ENCODE peak calls at places on chromosomes 1 and 21, in four cellular contexts. H is mammary epithelial cell, Z is BE2C, Q is astrocyte. V is an unnamed sample.

GRCh38 chr1:56432561-56432971 is 146.8 kb downstream of the PLPP3 start:
- DNase-seq in H (no peak), Q (no peak), Z (no peak), V (no peak)

GRCh38 chr1:44043176-44044070 is 12.2 kb upstream of the SLC6A9 start:
- DNase-seq in Z (no peak), Q (no peak), H (no peak), V (no peak)

GRCh38 chr1:36851087-36851486 is 183.2 kb downstream of the GRIK3 start:
- DNase-seq in Z (no peak), H (no peak), Q (no peak), V (no peak)

GRCh38 chr1:180168786-180169640 is 14.3 kb downstream of the QSOX1 start:
- DNase-seq in Z (peak), H (no peak), Q (no peak), V (no peak)

GRCh38 chr1:111219466-111220286 is 7.8 kb upstream of the CHI3L2 start:
- DNase-seq in Z (no peak), Q (no peak), H (no peak), V (no peak)

GRCh38 chr1:117268926-117269378 is 58.2 kb upstream of the VTCN1 start:
- DNase-seq in Z (no peak), Q (no peak), H (peak), V (no peak)

GRCh38 chr1:227939791-227940771 is 7.7 kb downstream of the WNT9A start:
- DNase-seq in H (no peak), Z (no peak), Q (no peak), V (no peak)

GRCh38 chr1:226978350-226979114 is 38.4 kb downstream of the COQ8A start:
- DNase-seq in Z (no peak), Q (no peak), H (no peak), V (no peak)

GRCh38 chr21:44520326-44521300 is 19.4 kb downstream of the KRTAP10-1 start:
- DNase-seq in H (no peak), Q (no peak), Z (peak), V (no peak)

GRCh38 chr1:179031855-179032513 is 6.3 kb downstream of the FAM20B start:
- DNase-seq in Q (peak), Z (no peak), H (peak), V (no peak)

GRCh38 chr1:233242827-233243483 is 52.6 kb downstream of the PCNX2 start:
- DNase-seq in Q (no peak), H (no peak), Z (no peak), V (peak)

V was measured in GF-D8.